ENCODE peak calls at places on chromosomes 16 and 17, in four cellular contexts. W is GM23338, F is transverse colon, L is adrenal gland. O is an unnamed sample.

GRCh38 chr17:78664476-78665384 is 87.5 kb upstream of the DNAH17 start:
- DNase-seq in W (no peak), L (no peak), F (no peak), O (no peak)

GRCh38 chr17:59466943-59467801 is 98.2 kb upstream of the DHX40 start:
- DNase-seq in F (peak; percentile 15), L (no peak), W (no peak), O (peak; percentile 5)

GRCh38 chr16:68644303-68644702 is 807 bp upstream of the CDH3 start:
- DNase-seq in L (no peak), F (no peak), W (peak; percentile 74), O (no peak)

GRCh38 chr17:4796550-4796915 is 569 bp downstream of the PSMB6 start:
- DNase-seq in F (peak; percentile 27), L (peak; percentile 21), W (peak; percentile 78), O (no peak)

GRCh38 chr17:7237761-7238417 is 1.4 kb downstream of the PHF23 start:
- DNase-seq in L (peak; percentile 89), F (peak; percentile 91), W (peak; percentile 91), O (no peak)

GRCh38 chr16:74456290-74456625 is 35.0 kb upstream of the CLEC18B start:
- DNase-seq in W (no peak), L (no peak), F (no peak), O (no peak)

GRCh38 chr17:38911081-38911730 is 14.2 kb upstream of the LASP1NB start:
- DNase-seq in W (no peak), L (peak; percentile 5), F (no peak), O (no peak)

GRCh38 chr16:15650019-15650697 is at the start of gene NDE1:
- DNase-seq in W (peak; percentile 98), L (peak; percentile 93), F (peak; percentile 94), O (peak; percentile 90)

GRCh38 chr16:57621521-57622268 is 6.7 kb upstream of the ADGRG1 start:
- DNase-seq in F (no peak), W (no peak), L (peak; percentile 14), O (no peak)

GRCh38 chr16:68289202-68289601 is 21.5 kb downstream of the SLC7A6OS start:
- DNase-seq in W (no peak), L (no peak), F (no peak), O (no peak)

GRCh38 chr16:324451-325334 is 27.8 kb downstream of the AXIN1 start:
- DNase-seq in W (peak; percentile 70), F (peak; percentile 42), L (no peak), O (no peak)

GRCh38 chr17:81922566-81923301 is 4.8 kb upstream of the SIRT7 start:
- DNase-seq in W (no peak), F (no peak), L (no peak), O (no peak)

GRCh38 chr16:85459529-85460251 is 153.4 kb upstream of the GSE1 start:
- DNase-seq in W (no peak), F (peak; percentile 64), L (peak; percentile 56), O (peak; percentile 74)

GRCh38 chr16:50195276-50195675 is 42.2 kb downstream of the TENT4B start:
- DNase-seq in L (no peak), W (no peak), F (no peak), O (no peak)

GRCh38 chr17:72175263-72175662 is 54.4 kb downstream of the SOX9 start:
- DNase-seq in W (no peak), F (no peak), L (no peak), O (no peak)

GRCh38 chr17:70810609-70811008 is 641.3 kb downstream of the KCNJ2 start:
- DNase-seq in F (no peak), W (no peak), L (no peak), O (no peak)

GRCh38 chr16:48919791-48920190 is 309.8 kb upstream of the N4BP1 start:
- DNase-seq in F (no peak), L (no peak), W (no peak), O (no peak)

GRCh38 chr17:2815781-2816185 is 19.5 kb downstream of the RAP1GAP2 start:
- DNase-seq in W (peak; percentile 72), L (no peak), F (no peak), O (no peak)

GRCh38 chr17:42880776-42881175 is 19.8 kb upstream of the G6PC1 start:
- DNase-seq in F (no peak), W (no peak), L (no peak), O (no peak)

GRCh38 chr17:28643979-28644781 is 778 bp downstream of the BLTP2 start:
- DNase-seq in L (peak; percentile 65), W (peak; percentile 79), F (peak; percentile 59), O (peak; percentile 67)

DNA sequence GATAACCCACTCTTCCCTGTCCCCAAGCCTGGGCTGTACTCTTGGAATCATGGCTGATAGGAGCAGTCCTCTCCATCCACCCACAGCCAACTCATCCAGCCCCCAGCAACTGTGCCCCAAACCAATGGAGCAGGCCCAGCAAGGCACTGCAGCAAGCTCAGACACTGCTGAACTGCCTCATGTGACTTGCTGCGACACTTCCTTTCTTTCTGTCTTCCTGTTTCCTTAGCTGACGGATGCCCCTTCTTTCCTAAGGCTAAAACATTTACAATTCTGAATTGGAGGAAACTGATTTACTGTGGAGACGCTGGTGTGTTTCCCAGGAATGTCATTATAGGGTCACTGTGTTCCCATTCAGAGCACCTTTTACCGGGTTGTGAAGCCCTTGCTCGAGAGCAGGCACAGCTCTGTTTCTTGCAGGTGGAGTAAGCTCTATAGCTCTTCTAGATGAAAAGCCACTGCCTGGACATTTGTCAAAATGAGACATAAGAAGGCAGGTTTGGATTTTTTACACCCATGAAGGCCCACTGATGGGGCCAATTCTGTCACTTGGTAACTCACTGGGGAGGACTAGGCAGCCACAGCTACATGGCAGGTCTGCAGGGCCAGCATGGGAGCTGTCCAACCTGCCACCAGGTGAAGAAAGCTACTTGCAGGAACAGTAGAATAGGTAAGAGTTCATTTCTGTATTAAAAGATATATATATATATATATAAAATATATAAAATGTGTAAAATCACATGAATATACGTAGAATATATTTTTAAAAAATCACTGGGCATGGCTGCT is 27.4 kb downstream of the TMEM11 start:
- DNase-seq in L (no peak), W (no peak), F (no peak), O (no peak)
- H3K36me3 ChIP-seq in L (no peaks in the 10 kb centered on the region), W (peaks cover 4% of the 10 kb centered on the region), F (no peaks in the 10 kb centered on the region), O (peaks cover 30% of the 10 kb centered on the region)

DNA sequence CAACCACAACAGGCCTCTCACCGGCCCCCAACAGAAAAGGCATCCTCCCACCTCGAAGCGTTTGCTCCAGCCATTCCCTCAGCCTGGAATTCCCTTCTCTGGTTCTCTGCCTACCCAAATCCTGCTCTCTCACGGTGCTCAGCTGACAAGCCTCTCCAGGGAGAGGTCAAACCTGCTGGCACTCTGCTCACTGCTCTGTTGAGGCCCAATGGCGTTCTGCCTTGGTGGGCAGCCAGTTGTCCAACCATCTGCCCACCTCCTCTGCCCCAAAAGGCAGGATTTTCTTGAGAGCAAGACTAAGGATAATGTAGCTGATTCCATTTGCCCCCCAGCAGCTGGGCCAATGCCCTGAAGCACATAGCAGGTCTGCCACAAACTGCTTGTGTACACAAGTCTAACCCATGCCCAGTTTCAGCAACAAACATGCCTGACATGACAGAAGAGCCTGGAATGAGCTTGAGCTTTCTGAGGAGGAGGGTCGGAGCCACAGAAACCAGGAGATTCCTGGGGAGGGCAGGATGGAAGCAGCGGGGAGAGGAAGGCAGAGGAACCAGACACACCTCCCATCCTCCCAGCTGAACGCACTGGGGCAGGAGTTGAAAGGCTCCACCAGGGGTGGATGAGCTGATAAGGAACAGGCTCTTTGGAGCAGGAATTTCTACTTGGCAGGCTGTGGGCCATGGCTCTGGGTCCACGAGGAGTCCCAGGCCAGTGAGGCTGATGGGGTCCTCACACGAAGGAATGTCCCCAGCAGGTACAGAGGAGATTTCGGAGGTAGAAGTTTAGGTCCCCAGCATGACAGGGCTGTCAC is 23.9 kb downstream of the ARHGAP27 start:
- DNase-seq in F (peak; percentile 29), L (no peak), W (no peak), O (no peak)
- H3K4me3 ChIP-seq in F (peak overlapping the region; percentile 46), L (no peak overlapping the region), W (no peak overlapping the region), O (peak overlapping the region; percentile 29)

GRCh38 chr16:66298571-66299120 is 67.8 kb upstream of the CDH5 start:
- DNase-seq in W (no peak), F (no peak), L (no peak), O (peak; percentile 13)
- H3K36me3 ChIP-seq in W (no peaks in the 10 kb centered on the region), F (no peaks in the 10 kb centered on the region), L (no peaks in the 10 kb centered on the region), O (no peaks in the 10 kb centered on the region)

GRCh38 chr17:48129981-48130380 is 22.4 kb downstream of the SNX11 start:
- DNase-seq in F (no peak), W (no peak), L (no peak), O (no peak)
- H3K4me3 ChIP-seq in F (no peak overlapping the region), W (no peak overlapping the region), L (no peak overlapping the region), O (no peak overlapping the region)

GRCh38 chr16:88877564-88878289 is 11.3 kb upstream of the PABPN1L start:
- DNase-seq in F (no peak), W (no peak), L (no peak), O (no peak)

GRCh38 chr16:88880226-88881051 is 14.0 kb upstream of the PABPN1L start:
- DNase-seq in F (no peak), W (no peak), L (no peak), O (no peak)

GRCh38 chr16:88879788-88880055 is 13.3 kb upstream of the PABPN1L start:
- DNase-seq in W (no peak), L (no peak), F (no peak), O (no peak)

GRCh38 chr16:88878356-88878755 is 11.9 kb upstream of the PABPN1L start:
- DNase-seq in W (no peak), F (no peak), L (no peak), O (no peak)

DNA sequence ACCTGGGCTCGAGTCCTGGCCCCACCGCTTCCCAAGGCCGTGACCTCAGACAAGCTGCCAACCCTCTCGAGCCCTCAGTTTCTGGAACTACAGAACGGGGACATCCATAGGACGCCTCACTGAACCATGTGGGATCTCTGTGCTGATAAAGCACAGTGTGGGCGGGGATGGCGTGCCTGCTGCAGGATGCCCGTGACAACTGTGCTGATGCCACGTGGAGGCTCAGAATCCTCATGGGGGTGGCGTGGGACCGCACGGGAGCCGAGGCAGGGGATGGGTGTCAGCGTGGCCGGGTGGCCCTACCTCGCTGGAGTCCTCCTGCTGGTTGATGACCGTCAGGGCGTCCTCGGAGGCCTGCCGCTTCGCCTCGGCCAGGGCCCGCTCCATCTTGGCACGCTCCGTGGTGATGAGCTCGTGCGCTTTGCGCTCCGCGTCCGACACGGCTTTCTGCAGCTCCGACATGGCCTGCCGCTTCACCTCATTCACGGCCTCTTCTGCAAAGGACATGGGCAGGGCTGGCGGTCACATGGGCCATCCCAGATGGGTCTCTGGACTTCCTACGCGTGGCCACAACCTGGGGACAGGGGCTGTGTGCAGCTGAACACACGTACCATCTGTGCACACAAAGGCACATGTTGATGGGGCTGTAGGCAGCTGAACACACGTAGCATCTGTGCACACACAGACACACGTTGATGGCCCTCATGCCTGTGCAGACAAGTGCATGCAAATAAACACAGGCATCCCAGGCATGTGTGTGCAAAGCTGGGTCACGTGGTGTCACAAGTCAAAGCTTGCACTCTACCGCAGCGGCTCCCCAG is 12.7 kb upstream of the PABPN1L start:
- DNase-seq in L (no peak), W (no peak), F (no peak), O (no peak)
- H3K36me3 ChIP-seq in L (no peaks in the 10 kb centered on the region), W (no peaks in the 10 kb centered on the region), F (no peaks in the 10 kb centered on the region), O (no peaks in the 10 kb centered on the region)

GRCh38 chr16:53115773-53116172 is 61.0 kb downstream of the CHD9 start:
- DNase-seq in F (no peak), W (no peak), L (no peak), O (no peak)
- H3K4me3 ChIP-seq in F (no peak overlapping the region), W (no peak overlapping the region), L (no peak overlapping the region), O (no peak overlapping the region)

DNA sequence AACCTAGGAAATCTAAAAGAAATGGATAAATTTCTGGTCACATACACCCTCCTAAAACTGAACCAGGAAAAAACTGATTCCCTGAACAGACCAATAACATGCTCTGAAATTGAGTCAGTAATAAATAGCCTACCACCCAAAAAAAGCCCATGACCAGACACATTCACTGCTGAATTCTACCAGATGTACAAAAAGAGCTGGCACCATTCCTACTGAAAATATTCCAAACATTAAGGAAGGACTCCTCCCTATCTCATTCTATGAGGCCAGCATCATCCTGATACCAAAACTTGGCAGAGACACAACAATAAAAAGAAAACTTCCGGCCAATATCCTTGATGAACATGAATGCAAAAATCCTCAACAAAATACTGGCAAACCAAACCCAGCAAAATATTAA is 52.9 kb downstream of the TTC19 start:
- DNase-seq in L (no peak), W (no peak), F (no peak), O (no peak)
- H3K36me3 ChIP-seq in L (no peaks in the 10 kb centered on the region), W (peaks cover 8% of the 10 kb centered on the region), F (peaks cover 40% of the 10 kb centered on the region), O (peaks cover 44% of the 10 kb centered on the region)

O was measured in right atrium auricular region.